ENCODE peak calls at places on chromosomes 5 and 9, in four cellular contexts. One of them, this sample, is unnamed.
A peak's percentile ranks its signal among the peaks of the same experiment; 100 is the strongest.

GRCh38 chr5:181138258-181138657 is 7.3 kb upstream of the OR2V1 start:
- DNase-seq in thyroid gland: no peak
- DNase-seq in substantia nigra: no peak
- DNase-seq in upper lobe of right lung: no peak
- DNase-seq in this sample: no peak

GRCh38 chr9:36136894-36137391 is 410 bp downstream of the GLIPR2 start:
- DNase-seq in thyroid gland: peak; percentile 31
- DNase-seq in substantia nigra: no peak
- DNase-seq in upper lobe of right lung: no peak
- DNase-seq in this sample: no peak

GRCh38 chr5:175520321-175520720 is 42.0 kb downstream of the SFXN1 start:
- DNase-seq in thyroid gland: no peak
- DNase-seq in substantia nigra: no peak
- DNase-seq in upper lobe of right lung: no peak
- DNase-seq in this sample: no peak

GRCh38 chr5:179297486-179298180 is 47.6 kb downstream of the ADAMTS2 start:
- DNase-seq in thyroid gland: no peak
- DNase-seq in substantia nigra: no peak
- DNase-seq in upper lobe of right lung: peak; percentile 58
- DNase-seq in this sample: no peak

GRCh38 chr9:89781838-89782237 is 177.0 kb downstream of the GADD45G start:
- DNase-seq in thyroid gland: no peak
- DNase-seq in substantia nigra: no peak
- DNase-seq in upper lobe of right lung: no peak
- DNase-seq in this sample: no peak

GRCh38 chr5:39055760-39056393 is 18.3 kb downstream of the RICTOR start:
- DNase-seq in thyroid gland: no peak
- DNase-seq in substantia nigra: no peak
- DNase-seq in upper lobe of right lung: no peak
- DNase-seq in this sample: no peak

GRCh38 chr5:127517110-127517479 is 345 bp upstream of the PRRC1 start:
- DNase-seq in thyroid gland: no peak
- DNase-seq in substantia nigra: no peak
- DNase-seq in upper lobe of right lung: no peak
- DNase-seq in this sample: no peak

GRCh38 chr9:113787871-113788270 is 88.2 kb upstream of the ZNF618 start:
- DNase-seq in thyroid gland: no peak
- DNase-seq in substantia nigra: no peak
- DNase-seq in upper lobe of right lung: no peak
- DNase-seq in this sample: no peak

GRCh38 chr5:53378590-53379247 is 101.7 kb upstream of the FST start:
- DNase-seq in thyroid gland: no peak
- DNase-seq in substantia nigra: no peak
- DNase-seq in upper lobe of right lung: no peak
- DNase-seq in this sample: no peak
- H3K27ac ChIP-seq in thyroid gland: no peak overlapping the region
- H3K27ac ChIP-seq in substantia nigra: no peak overlapping the region
- H3K27ac ChIP-seq in upper lobe of right lung: no peak overlapping the region
- H3K27ac ChIP-seq in this sample: no peak overlapping the region

GRCh38 chr5:113152053-113152452 is 175.5 kb downstream of the DCP2 start:
- DNase-seq in thyroid gland: no peak
- DNase-seq in substantia nigra: no peak
- DNase-seq in upper lobe of right lung: no peak
- DNase-seq in this sample: no peak
- H3K27ac ChIP-seq in thyroid gland: no peak overlapping the region
- H3K27ac ChIP-seq in substantia nigra: no peak overlapping the region
- H3K27ac ChIP-seq in upper lobe of right lung: no peak overlapping the region
- H3K27ac ChIP-seq in this sample: no peak overlapping the region

GRCh38 chr5:9187614-9188013 is 358.3 kb downstream of the SEMA5A start:
- DNase-seq in thyroid gland: no peak
- DNase-seq in substantia nigra: no peak
- DNase-seq in upper lobe of right lung: no peak
- DNase-seq in this sample: no peak

GRCh38 chr5:9186069-9186468 is 359.8 kb downstream of the SEMA5A start:
- DNase-seq in thyroid gland: no peak
- DNase-seq in substantia nigra: no peak
- DNase-seq in upper lobe of right lung: no peak
- DNase-seq in this sample: no peak

GRCh38 chr5:9188131-9188530 is 357.7 kb downstream of the SEMA5A start:
- DNase-seq in thyroid gland: no peak
- DNase-seq in substantia nigra: no peak
- DNase-seq in upper lobe of right lung: no peak
- DNase-seq in this sample: no peak

GRCh38 chr5:9189681-9190080 is 356.2 kb downstream of the SEMA5A start:
- DNase-seq in thyroid gland: no peak
- DNase-seq in substantia nigra: no peak
- DNase-seq in upper lobe of right lung: no peak
- DNase-seq in this sample: no peak

GRCh38 chr5:9188956-9189355 is 356.9 kb downstream of the SEMA5A start:
- DNase-seq in thyroid gland: no peak
- DNase-seq in substantia nigra: no peak
- DNase-seq in upper lobe of right lung: no peak
- DNase-seq in this sample: no peak
- H3K27ac ChIP-seq in thyroid gland: no peak overlapping the region
- H3K27ac ChIP-seq in substantia nigra: no peak overlapping the region
- H3K27ac ChIP-seq in upper lobe of right lung: no peak overlapping the region
- H3K27ac ChIP-seq in this sample: no peak overlapping the region

GRCh38 chr9:125761685-125762084 is 14.5 kb downstream of the PBX3 start:
- DNase-seq in thyroid gland: no peak
- DNase-seq in substantia nigra: no peak
- DNase-seq in upper lobe of right lung: no peak
- DNase-seq in this sample: no peak
- H3K27ac ChIP-seq in thyroid gland: no peak overlapping the region
- H3K27ac ChIP-seq in substantia nigra: no peak overlapping the region
- H3K27ac ChIP-seq in upper lobe of right lung: no peak overlapping the region
- H3K27ac ChIP-seq in this sample: no peak overlapping the region

DNA sequence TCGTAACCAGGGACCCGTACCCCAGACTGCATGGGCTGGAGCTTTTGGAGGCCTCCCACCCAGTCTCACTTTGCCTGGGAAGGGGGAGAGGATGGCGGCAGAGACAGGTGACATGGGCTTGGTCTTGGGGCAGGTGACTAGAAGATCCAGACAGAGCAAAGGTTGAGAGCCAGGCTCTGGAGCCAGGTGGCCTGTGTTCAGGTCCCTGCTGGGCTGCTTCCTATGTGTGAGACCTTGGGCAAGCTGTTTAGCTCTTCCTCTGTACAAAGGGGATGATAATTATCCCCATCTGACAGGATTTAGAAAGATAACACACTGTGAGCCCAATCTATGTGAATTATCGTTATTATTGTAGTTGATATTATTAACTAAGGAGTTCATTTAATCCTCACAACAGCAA is 16.1 kb upstream of the NDST1 start:
- DNase-seq in thyroid gland: no peak
- DNase-seq in substantia nigra: no peak
- DNase-seq in upper lobe of right lung: no peak
- DNase-seq in this sample: no peak
- H3K27ac ChIP-seq in thyroid gland: peak overlapping the region; percentile 95
- H3K27ac ChIP-seq in substantia nigra: peak overlapping the region; percentile 24
- H3K27ac ChIP-seq in upper lobe of right lung: peak overlapping the region; percentile 91
- H3K27ac ChIP-seq in this sample: peak overlapping the region; percentile 99

DNA sequence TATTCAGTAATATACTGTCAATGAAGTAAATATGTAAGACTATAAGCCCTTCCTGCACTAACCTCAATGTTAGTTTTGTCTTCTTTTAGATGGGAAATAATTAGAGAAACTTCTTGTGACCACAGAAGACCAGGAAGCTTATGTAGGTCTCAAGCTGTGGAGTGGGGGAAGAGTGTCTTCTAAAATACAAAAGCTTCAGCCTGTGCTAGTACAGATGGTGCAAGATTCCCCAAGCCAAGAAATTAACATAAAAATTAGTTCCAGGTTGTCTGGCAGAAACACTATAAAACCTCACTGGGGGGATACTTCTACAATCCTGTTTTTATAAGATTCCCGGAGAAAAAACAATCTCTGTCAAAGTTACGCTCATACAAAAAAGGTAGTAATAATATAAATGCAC is 103.6 kb downstream of the FNBP1 start:
- DNase-seq in thyroid gland: no peak
- DNase-seq in substantia nigra: no peak
- DNase-seq in upper lobe of right lung: no peak
- DNase-seq in this sample: no peak
- H3K27ac ChIP-seq in thyroid gland: no peak overlapping the region
- H3K27ac ChIP-seq in substantia nigra: peak overlapping the region; percentile 86
- H3K27ac ChIP-seq in upper lobe of right lung: no peak overlapping the region
- H3K27ac ChIP-seq in this sample: no peak overlapping the region

GRCh38 chr9:98191615-98192502 is 578 bp downstream of the CORO2A start:
- DNase-seq in thyroid gland: peak; percentile 70
- DNase-seq in substantia nigra: no peak
- DNase-seq in upper lobe of right lung: peak; percentile 86
- DNase-seq in this sample: peak; percentile 27
- H3K27ac ChIP-seq in thyroid gland: no peak overlapping the region
- H3K27ac ChIP-seq in substantia nigra: no peak overlapping the region
- H3K27ac ChIP-seq in upper lobe of right lung: peak overlapping the region; percentile 71
- H3K27ac ChIP-seq in this sample: no peak overlapping the region

GRCh38 chr9:129558551-129559505 is 62.1 kb downstream of the C9orf50 start:
- DNase-seq in thyroid gland: peak; percentile 73
- DNase-seq in substantia nigra: no peak
- DNase-seq in upper lobe of right lung: no peak
- DNase-seq in this sample: no peak
- H3K27ac ChIP-seq in thyroid gland: peak overlapping the region; percentile 54
- H3K27ac ChIP-seq in substantia nigra: no peak overlapping the region
- H3K27ac ChIP-seq in upper lobe of right lung: no peak overlapping the region
- H3K27ac ChIP-seq in this sample: no peak overlapping the region

DNA sequence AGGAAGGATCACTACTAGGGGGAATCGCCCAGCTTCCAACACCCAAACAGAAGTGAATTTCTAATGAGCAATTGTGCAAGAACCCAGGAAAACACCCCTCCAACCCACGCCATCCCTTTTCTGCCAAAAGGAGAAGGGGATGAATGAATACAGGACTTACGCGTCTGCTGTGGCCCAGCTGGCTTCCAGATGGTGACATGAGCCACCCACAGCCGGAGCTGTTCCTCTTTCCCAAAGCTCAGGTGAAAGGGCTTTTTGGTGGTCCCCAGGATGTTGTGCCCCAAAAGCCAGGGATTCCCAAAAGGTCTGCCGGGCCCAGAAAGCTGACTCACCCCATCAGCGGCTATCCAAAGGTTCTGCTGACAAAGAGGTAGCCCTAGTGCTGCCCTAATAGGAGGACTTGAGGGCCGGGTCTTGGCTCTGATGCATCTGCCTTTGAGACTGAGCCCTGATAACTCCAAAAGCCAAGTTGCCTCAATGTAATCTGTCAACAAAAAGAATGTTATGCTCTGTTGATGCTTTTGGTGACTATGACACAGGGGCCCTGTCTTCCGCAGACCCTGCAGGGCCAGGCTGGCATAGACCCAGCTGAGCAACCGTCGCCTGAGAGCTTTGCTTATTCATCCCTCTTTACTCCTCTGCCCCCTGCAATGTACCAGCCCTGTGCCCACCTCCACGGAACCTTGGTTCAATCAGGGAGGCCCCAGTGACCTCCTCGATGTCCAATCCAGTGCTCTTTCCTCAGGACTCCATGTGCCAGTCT is 14.5 kb downstream of the GSN start:
- DNase-seq in thyroid gland: peak; percentile 51
- DNase-seq in substantia nigra: no peak
- DNase-seq in upper lobe of right lung: peak; percentile 79
- DNase-seq in this sample: peak; percentile 80
- H3K27ac ChIP-seq in thyroid gland: peak overlapping the region; percentile 84
- H3K27ac ChIP-seq in substantia nigra: peak overlapping the region; percentile 98
- H3K27ac ChIP-seq in upper lobe of right lung: peak overlapping the region; percentile 94
- H3K27ac ChIP-seq in this sample: peak overlapping the region; percentile 99

GRCh38 chr5:143094087-143094511 is 309.4 kb downstream of the NR3C1 start:
- DNase-seq in thyroid gland: peak; percentile 5
- DNase-seq in substantia nigra: no peak
- DNase-seq in upper lobe of right lung: no peak
- DNase-seq in this sample: no peak

GRCh38 chr5:143093452-143094086 is 309.9 kb downstream of the NR3C1 start:
- DNase-seq in thyroid gland: peak; percentile 4
- DNase-seq in substantia nigra: no peak
- DNase-seq in upper lobe of right lung: no peak
- DNase-seq in this sample: no peak
- H3K27ac ChIP-seq in thyroid gland: no peak overlapping the region
- H3K27ac ChIP-seq in substantia nigra: no peak overlapping the region
- H3K27ac ChIP-seq in upper lobe of right lung: no peak overlapping the region
- H3K27ac ChIP-seq in this sample: no peak overlapping the region